ENCODE peak calls at places on chromosomes 2 and 18, in five cellular contexts. I, P, K, V and W are unnamed samples. For H3K4me1, the result is how much of the 10 kb centered on the place peaks cover.

GRCh38 chr2:36352711-36353110 is 2.9 kb upstream of the CRIM1 start:
- DNase-seq in I (no peak), P (no peak), K (no peak), V (peak), W (no peak)

GRCh38 chr2:13652531-13653313 is 936.0 kb downstream of the TRIB2 start:
- DNase-seq in I (no peak), P (no peak), K (no peak), V (no peak), W (peak)

GRCh38 chr18:72409923-72410322 is 134.2 kb downstream of the CBLN2 start:
- DNase-seq in I (no peak), P (no peak), K (no peak), V (no peak), W (peak)

GRCh38 chr2:16663121-16663905 is 2.3 kb downstream of the CYRIA start:
- DNase-seq in I (no peak), P (no peak), K (no peak), V (no peak), W (no peak)

GRCh38 chr2:212428685-212429480 is 109.7 kb downstream of the ERBB4 start:
- DNase-seq in I (peak), P (no peak), K (no peak), V (no peak), W (no peak)

GRCh38 chr2:28904295-28904694 is 9.8 kb downstream of the WDR43 start:
- DNase-seq in I (no peak), P (no peak), K (no peak), V (no peak), W (no peak)

GRCh38 chr2:43882312-43882711 is 43.5 kb downstream of the ABCG8 start:
- DNase-seq in I (no peak), P (no peak), K (no peak), V (no peak), W (no peak)

GRCh38 chr18:74092922-74093321 is 54.7 kb downstream of the FBXO15 start:
- DNase-seq in I (no peak), P (no peak), K (no peak), V (no peak), W (no peak)

GRCh38 chr18:1999387-1999786 is 571.9 kb downstream of the METTL4 start:
- DNase-seq in I (no peak), P (no peak), K (no peak), V (no peak), W (no peak)

GRCh38 chr2:41926614-41927580 is 120.9 kb upstream of the PKDCC start:
- DNase-seq in I (no peak), P (no peak), K (peak), V (peak), W (no peak)

GRCh38 chr2:129237966-129238725 is 741.3 kb upstream of the RAB6C start:
- DNase-seq in I (no peak), P (no peak), K (no peak), V (no peak), W (no peak)

GRCh38 chr2:216765810-216766259 is 70.5 kb upstream of the IGFBP5 start:
- DNase-seq in I (peak), P (no peak), K (no peak), V (peak), W (peak)

GRCh38 chr18:39799010-39799409 is 2156.0 kb upstream of the PIK3C3 start:
- DNase-seq in I (no peak), P (peak), K (no peak), V (no peak), W (no peak)

GRCh38 chr2:166404831-166405568 is 29.3 kb upstream of the SCN9A start:
- DNase-seq in I (no peak), P (no peak), K (no peak), V (no peak), W (no peak)

GRCh38 chr18:45639424-45639823 is 24.1 kb downstream of the SLC14A2 start:
- DNase-seq in I (no peak), P (no peak), K (no peak), V (no peak), W (no peak)

GRCh38 chr2:159034728-159035127 is 66.3 kb downstream of the TANC1 start:
- DNase-seq in I (no peak), P (no peak), K (no peak), V (no peak), W (no peak)
- H3K27ac ChIP-seq in I (no peak), P (no peak), K (no peak), V (no peak), W (no peak)

GRCh38 chr2:73285162-73285739 is 973 bp upstream of the FBXO41 start:
- DNase-seq in I (no peak), P (no peak), K (no peak), V (no peak), W (peak)

GRCh38 chr2:73284296-73285161 is at the start of gene FBXO41:
- DNase-seq in I (peak), P (peak), K (peak), V (no peak), W (peak)

GRCh38 chr2:73283545-73284295 is 558 bp downstream of the FBXO41 start:
- DNase-seq in I (peak), P (no peak), K (no peak), V (no peak), W (peak)

GRCh38 chr2:73281244-73281643 is 3.0 kb downstream of the FBXO41 start:
- DNase-seq in I (no peak), P (no peak), K (no peak), V (no peak), W (no peak)

DNA sequence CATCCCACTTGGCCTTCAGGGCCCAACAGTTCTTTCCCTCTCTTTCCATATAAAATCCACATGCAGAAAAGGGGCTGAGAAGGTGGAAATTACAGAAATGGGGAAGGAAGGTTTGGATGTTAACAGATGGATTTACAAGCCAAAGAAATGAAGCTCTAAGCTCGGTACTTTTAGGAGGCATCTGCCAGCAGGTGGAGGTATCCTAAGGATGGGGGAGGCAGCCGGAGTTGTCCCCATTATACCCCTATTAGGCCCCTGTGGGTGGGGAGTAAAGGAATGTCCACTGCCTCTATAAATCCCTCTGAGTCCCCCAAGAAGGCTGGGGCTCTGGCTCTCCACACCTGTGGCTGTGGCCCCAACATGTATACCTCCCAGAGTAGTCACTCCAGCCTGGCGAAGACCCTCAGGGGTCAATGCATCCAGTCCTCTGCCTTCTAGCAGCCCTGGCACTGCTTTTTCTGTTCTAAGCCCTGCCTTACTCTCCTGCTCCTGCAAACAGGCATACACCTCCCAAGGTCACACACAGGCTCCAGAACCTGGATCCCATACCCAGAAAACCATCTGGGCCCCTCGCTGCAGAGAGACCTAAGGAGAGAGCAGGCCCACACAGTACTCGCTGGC is 1.2 kb downstream of the FBXO41 start:
- DNase-seq in I (peak), P (no peak), K (no peak), V (no peak), W (no peak)
- H3K4me3 ChIP-seq in I (peak), P (peak), K (no peak), V (no peak), W (peak)

GRCh38 chr2:239263231-239263936 is 137.4 kb downstream of the HDAC4 start:
- DNase-seq in I (no peak), P (no peak), K (peak), V (no peak), W (no peak)

GRCh38 chr2:239261336-239261735 is 139.5 kb downstream of the HDAC4 start:
- DNase-seq in I (no peak), P (no peak), K (no peak), V (peak), W (no peak)

GRCh38 chr2:239262484-239263230 is 138.2 kb downstream of the HDAC4 start:
- DNase-seq in I (no peak), P (no peak), K (no peak), V (no peak), W (no peak)

GRCh38 chr2:239260546-239261327 is 140.1 kb downstream of the HDAC4 start:
- DNase-seq in I (no peak), P (no peak), K (no peak), V (peak), W (no peak)

DNA sequence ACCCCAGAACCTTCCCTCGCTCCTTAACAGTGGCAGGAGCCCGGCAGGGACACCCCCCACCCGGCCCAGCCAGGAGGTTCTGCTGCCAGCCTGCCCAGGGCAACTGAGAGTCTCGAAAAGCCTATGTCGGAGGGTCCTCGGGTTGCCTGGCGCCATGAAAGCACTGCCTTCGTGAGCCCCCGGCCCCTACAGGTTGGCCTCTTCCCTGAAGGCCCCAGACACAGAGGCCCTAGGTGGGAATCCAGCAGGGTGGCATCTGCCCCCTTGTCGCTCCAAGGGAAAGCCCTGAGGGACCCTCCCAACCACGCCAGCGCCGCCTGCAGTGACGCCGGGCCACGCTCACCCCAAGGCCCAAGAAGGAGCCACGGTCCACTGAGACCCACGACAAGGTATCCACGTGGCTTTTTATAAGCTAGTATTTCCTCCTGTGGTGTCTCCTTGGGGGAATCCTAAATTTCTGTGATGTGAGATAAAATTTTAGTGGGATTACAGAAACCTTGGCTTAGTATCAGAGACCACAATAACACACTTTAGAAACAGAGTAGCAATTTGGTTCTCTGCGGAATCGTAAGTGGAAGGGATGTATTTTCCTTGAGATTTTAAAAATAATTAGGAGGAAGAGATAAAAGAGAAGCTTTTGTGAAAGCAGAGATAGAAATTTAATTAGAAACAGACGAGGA is 138.9 kb downstream of the HDAC4 start:
- DNase-seq in I (no peak), P (no peak), K (no peak), V (no peak), W (no peak)
- H3K4me1 ChIP-seq in I (under half), P (under half), K (half or more), V (half or more), W (under half)

DNA sequence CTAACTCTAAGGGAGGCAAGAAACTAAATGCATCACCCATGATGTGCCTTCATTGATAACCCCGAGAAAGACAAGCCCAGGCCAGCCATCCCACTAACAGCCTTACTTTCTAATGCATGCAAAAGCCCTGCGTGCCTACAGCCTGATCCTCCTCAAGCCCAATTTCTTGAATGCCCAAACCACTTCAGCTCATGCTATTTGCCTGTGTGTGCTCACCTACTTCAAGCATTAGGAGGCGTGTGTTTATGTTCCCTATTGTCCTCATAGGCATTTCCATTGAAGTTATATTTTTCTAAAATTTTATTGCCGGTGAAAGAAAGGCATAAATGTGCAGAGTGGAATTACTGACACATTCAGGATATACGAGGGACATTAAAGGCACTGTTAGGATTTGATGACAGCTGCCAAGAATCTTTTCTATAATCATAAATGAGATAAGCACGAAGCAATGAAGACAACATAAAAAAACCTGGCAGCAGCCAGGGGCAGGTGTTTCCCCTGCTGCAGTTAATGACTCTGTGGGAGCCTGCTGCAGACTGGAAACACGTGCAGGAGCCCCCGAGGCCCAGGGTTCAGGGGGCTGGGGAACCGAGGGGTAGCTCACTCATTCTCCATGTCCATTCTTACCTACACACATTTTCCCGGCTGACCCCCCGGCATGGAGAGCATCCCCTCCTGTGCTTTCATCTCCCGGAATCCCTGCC is 292.2 kb upstream of the SIX2 start:
- DNase-seq in I (no peak), P (no peak), K (no peak), V (no peak), W (no peak)
- H3K27ac ChIP-seq in I (no peak), P (no peak), K (no peak), V (no peak), W (no peak)

GRCh38 chr2:55408946-55409868 is 10.4 kb downstream of the CCDC88A start:
- DNase-seq in I (no peak), P (no peak), K (no peak), V (no peak), W (no peak)

GRCh38 chr2:55403177-55403998 is 16.3 kb downstream of the CCDC88A start:
- DNase-seq in I (no peak), P (no peak), K (no peak), V (no peak), W (no peak)

DNA sequence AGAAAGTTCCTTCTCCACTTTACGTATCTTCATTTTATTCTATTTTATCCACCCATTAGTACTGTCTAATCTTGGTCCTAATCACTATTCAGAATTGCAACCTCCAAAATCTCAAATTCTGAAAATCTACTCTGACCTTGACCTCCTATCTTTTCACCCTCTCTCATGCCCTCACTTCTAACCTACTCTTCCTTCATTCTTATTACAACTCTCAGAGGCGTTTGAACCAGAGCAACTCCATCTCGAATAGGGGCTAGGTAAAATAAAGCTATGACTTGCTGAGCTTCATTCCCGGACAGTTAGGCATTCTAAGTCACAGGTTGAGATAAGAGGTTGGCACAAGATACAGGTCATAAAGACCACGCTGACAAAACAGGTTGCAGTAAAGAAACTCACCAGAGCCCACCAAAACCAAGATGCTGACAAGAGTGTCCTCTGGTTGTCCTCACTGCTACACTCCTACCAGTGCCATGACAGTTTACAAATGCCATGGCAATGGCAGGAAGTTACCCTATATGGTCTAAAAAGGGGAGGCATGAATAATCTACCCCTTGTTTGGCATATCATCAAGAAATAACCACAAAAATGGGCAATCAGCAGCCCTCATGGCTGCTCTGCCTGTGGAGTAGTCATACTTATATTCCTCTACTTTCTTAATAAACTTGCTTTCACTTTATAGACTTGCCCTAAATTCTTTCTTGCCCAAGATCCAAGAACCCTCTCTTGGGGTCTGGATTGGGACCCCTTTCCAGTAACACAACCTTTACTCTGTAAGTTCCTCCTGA is 11.4 kb downstream of the CCDC88A start:
- DNase-seq in I (no peak), P (no peak), K (no peak), V (no peak), W (no peak)
- H3K4me3 ChIP-seq in I (no peak), P (no peak), K (no peak), V (no peak), W (no peak)

DNA sequence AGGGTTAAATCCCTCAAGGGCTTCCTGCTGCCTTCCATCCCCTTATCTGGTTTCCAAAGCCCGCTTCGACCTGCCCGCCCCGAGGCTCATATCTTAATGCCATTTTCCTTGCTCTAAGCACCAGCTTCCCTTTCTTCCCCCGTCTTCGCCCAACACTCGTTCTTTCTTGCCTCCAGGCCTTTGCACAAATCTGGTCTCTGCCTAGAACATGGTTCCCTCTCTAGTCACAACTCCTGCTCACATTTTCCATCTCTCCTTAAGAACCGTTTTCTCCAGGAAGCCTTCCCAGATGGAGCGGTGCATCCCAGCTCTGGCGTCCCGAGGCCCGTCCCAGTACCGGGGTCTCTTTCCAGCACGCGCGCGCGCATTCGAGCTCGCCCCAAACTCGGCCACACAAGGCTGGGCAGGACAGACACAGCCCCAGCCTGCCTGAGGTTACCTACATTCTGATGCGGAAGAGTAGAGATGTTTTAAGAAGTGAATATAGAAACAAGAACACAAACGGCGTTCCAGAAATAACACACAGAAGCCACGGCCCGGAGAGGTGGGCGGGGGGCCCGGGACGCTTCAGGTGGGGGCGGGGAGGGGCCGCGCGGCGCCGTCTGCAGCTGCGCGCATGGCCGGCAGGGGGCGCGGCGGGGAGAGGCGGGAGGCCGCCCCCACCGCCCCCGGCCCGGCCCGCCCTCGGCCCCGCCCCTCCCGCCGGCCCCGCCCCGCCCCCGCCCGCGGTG is at the start of gene DGKD:
- DNase-seq in I (peak), P (peak), K (peak), V (peak), W (peak)
- H3K4me1 ChIP-seq in I (under half), P (half or more), K (under half), V (under half), W (under half)

GRCh38 chr2:45821558-45822271 is 170.2 kb downstream of the PRKCE start:
- DNase-seq in I (no peak), P (peak), K (peak), V (peak), W (peak)
- H3K27ac ChIP-seq in I (no peak), P (peak), K (peak), V (peak), W (peak)

GRCh38 chr2:189674374-189675112 is at the start of gene ANKAR:
- DNase-seq in I (peak), P (peak), K (peak), V (peak), W (peak)

GRCh38 chr2:189669913-189670312 is 4.6 kb upstream of the ANKAR start:
- DNase-seq in I (no peak), P (no peak), K (no peak), V (no peak), W (no peak)

GRCh38 chr2:189676471-189676870 is 2.0 kb downstream of the ANKAR start:
- DNase-seq in I (no peak), P (no peak), K (no peak), V (no peak), W (no peak)

GRCh38 chr2:189679224-189679623 is 4.8 kb downstream of the ANKAR start:
- DNase-seq in I (no peak), P (no peak), K (no peak), V (no peak), W (no peak)

GRCh38 chr2:189673661-189674373 is 653 bp upstream of the ANKAR start:
- DNase-seq in I (no peak), P (no peak), K (no peak), V (no peak), W (no peak)
- H3K4me3 ChIP-seq in I (peak), P (peak), K (peak), V (peak), W (peak)

GRCh38 chr2:54559593-54560145 is 103.5 kb downstream of the SPTBN1 start:
- DNase-seq in I (peak), P (peak), K (no peak), V (peak), W (no peak)

GRCh38 chr2:54557601-54558187 is 101.6 kb downstream of the SPTBN1 start:
- DNase-seq in I (peak), P (peak), K (peak), V (peak), W (no peak)

GRCh38 chr2:54560146-54560881 is 104.2 kb downstream of the SPTBN1 start:
- DNase-seq in I (peak), P (peak), K (peak), V (peak), W (no peak)

GRCh38 chr2:54558188-54558975 is 102.3 kb downstream of the SPTBN1 start:
- DNase-seq in I (peak), P (peak), K (peak), V (peak), W (no peak)

GRCh38 chr2:54558976-54559410 is 102.9 kb downstream of the SPTBN1 start:
- DNase-seq in I (no peak), P (peak), K (no peak), V (no peak), W (no peak)
- H3K4me1 ChIP-seq in I (under half), P (half or more), K (under half), V (half or more), W (under half)

GRCh38 chr18:484749-485464 is 15.6 kb downstream of the COLEC12 start:
- DNase-seq in I (no peak), P (no peak), K (no peak), V (no peak), W (no peak)
- H3K27ac ChIP-seq in I (no peak), P (no peak), K (no peak), V (no peak), W (no peak)